ENCODE peak calls at places on chromosomes 11 and 22, in seven cellular contexts. One of them, this sample, is unnamed.

GRCh38 chr11:8089791-8090510 is 8.9 kb downstream of the TUB start:
- DNase-seq in tibial artery: peak; percentile 63
- DNase-seq in psoas muscle: no peak
- DNase-seq in CD4-positive, CD25-positive, alpha-beta regulatory T cell: no peak
- DNase-seq in PC-3: no peak
- DNase-seq in cardiac muscle cell: no peak
- DNase-seq in heart left ventricle: no peak
- DNase-seq in this sample: no peak

GRCh38 chr11:122170815-122171475 is 54.9 kb upstream of the BLID start:
- DNase-seq in cardiac muscle cell: peak; percentile 50
- DNase-seq in tibial artery: no peak
- DNase-seq in CD4-positive, CD25-positive, alpha-beta regulatory T cell: no peak
- DNase-seq in heart left ventricle: no peak
- DNase-seq in PC-3: peak; percentile 99
- DNase-seq in psoas muscle: no peak
- DNase-seq in this sample: no peak

GRCh38 chr22:45867906-45868555 is 108.9 kb downstream of the WNT7B start:
- DNase-seq in PC-3: no peak
- DNase-seq in heart left ventricle: peak; percentile 51
- DNase-seq in tibial artery: peak; percentile 24
- DNase-seq in psoas muscle: no peak
- DNase-seq in CD4-positive, CD25-positive, alpha-beta regulatory T cell: no peak
- DNase-seq in cardiac muscle cell: no peak
- DNase-seq in this sample: no peak

GRCh38 chr22:49894321-49895072 is 23.7 kb downstream of the ALG12 start:
- DNase-seq in PC-3: no peak
- DNase-seq in tibial artery: no peak
- DNase-seq in psoas muscle: no peak
- DNase-seq in CD4-positive, CD25-positive, alpha-beta regulatory T cell: no peak
- DNase-seq in heart left ventricle: no peak
- DNase-seq in cardiac muscle cell: no peak
- DNase-seq in this sample: no peak

GRCh38 chr22:42892571-42893316 is 35.7 kb upstream of the ARFGAP3 start:
- DNase-seq in heart left ventricle: no peak
- DNase-seq in tibial artery: no peak
- DNase-seq in psoas muscle: no peak
- DNase-seq in PC-3: no peak
- DNase-seq in cardiac muscle cell: no peak
- DNase-seq in CD4-positive, CD25-positive, alpha-beta regulatory T cell: no peak
- DNase-seq in this sample: peak; percentile 12

GRCh38 chr11:74819400-74819799 is 70.8 kb downstream of the RNF169 start:
- DNase-seq in psoas muscle: no peak
- DNase-seq in tibial artery: no peak
- DNase-seq in heart left ventricle: no peak
- DNase-seq in CD4-positive, CD25-positive, alpha-beta regulatory T cell: no peak
- DNase-seq in cardiac muscle cell: peak; percentile 36
- DNase-seq in PC-3: no peak
- DNase-seq in this sample: no peak

GRCh38 chr11:128465946-128466688 is 121.2 kb downstream of the ETS1 start:
- DNase-seq in PC-3: no peak
- DNase-seq in heart left ventricle: peak; percentile 63
- DNase-seq in tibial artery: peak; percentile 84
- DNase-seq in cardiac muscle cell: no peak
- DNase-seq in CD4-positive, CD25-positive, alpha-beta regulatory T cell: no peak
- DNase-seq in psoas muscle: no peak
- DNase-seq in this sample: no peak

GRCh38 chr22:39703890-39704658 is 133.5 kb downstream of the CACNA1I start:
- DNase-seq in PC-3: no peak
- DNase-seq in CD4-positive, CD25-positive, alpha-beta regulatory T cell: no peak
- DNase-seq in heart left ventricle: peak; percentile 67
- DNase-seq in psoas muscle: peak; percentile 93
- DNase-seq in tibial artery: no peak
- DNase-seq in cardiac muscle cell: peak; percentile 39
- DNase-seq in this sample: no peak

GRCh38 chr11:33402066-33402465 is 144.9 kb downstream of the HIPK3 start:
- DNase-seq in CD4-positive, CD25-positive, alpha-beta regulatory T cell: no peak
- DNase-seq in PC-3: no peak
- DNase-seq in cardiac muscle cell: peak; percentile 6
- DNase-seq in psoas muscle: no peak
- DNase-seq in tibial artery: no peak
- DNase-seq in heart left ventricle: no peak
- DNase-seq in this sample: no peak

GRCh38 chr11:96052921-96053631 is 129.2 kb upstream of the MTMR2 start:
- DNase-seq in CD4-positive, CD25-positive, alpha-beta regulatory T cell: no peak
- DNase-seq in PC-3: peak; percentile 71
- DNase-seq in heart left ventricle: no peak
- DNase-seq in psoas muscle: no peak
- DNase-seq in cardiac muscle cell: peak; percentile 51
- DNase-seq in tibial artery: no peak
- DNase-seq in this sample: no peak

GRCh38 chr11:96051820-96052219 is 127.9 kb upstream of the MTMR2 start:
- DNase-seq in PC-3: peak; percentile 39
- DNase-seq in tibial artery: no peak
- DNase-seq in CD4-positive, CD25-positive, alpha-beta regulatory T cell: no peak
- DNase-seq in heart left ventricle: no peak
- DNase-seq in cardiac muscle cell: no peak
- DNase-seq in psoas muscle: no peak
- DNase-seq in this sample: no peak

GRCh38 chr11:96054870-96055705 is 131.2 kb upstream of the MTMR2 start:
- DNase-seq in cardiac muscle cell: peak; percentile 70
- DNase-seq in PC-3: peak; percentile 77
- DNase-seq in CD4-positive, CD25-positive, alpha-beta regulatory T cell: no peak
- DNase-seq in heart left ventricle: no peak
- DNase-seq in psoas muscle: no peak
- DNase-seq in tibial artery: no peak
- DNase-seq in this sample: no peak

GRCh38 chr11:96056581-96056980 is 132.7 kb upstream of the MTMR2 start:
- DNase-seq in cardiac muscle cell: no peak
- DNase-seq in PC-3: no peak
- DNase-seq in tibial artery: no peak
- DNase-seq in heart left ventricle: no peak
- DNase-seq in CD4-positive, CD25-positive, alpha-beta regulatory T cell: no peak
- DNase-seq in psoas muscle: no peak
- DNase-seq in this sample: no peak

DNA sequence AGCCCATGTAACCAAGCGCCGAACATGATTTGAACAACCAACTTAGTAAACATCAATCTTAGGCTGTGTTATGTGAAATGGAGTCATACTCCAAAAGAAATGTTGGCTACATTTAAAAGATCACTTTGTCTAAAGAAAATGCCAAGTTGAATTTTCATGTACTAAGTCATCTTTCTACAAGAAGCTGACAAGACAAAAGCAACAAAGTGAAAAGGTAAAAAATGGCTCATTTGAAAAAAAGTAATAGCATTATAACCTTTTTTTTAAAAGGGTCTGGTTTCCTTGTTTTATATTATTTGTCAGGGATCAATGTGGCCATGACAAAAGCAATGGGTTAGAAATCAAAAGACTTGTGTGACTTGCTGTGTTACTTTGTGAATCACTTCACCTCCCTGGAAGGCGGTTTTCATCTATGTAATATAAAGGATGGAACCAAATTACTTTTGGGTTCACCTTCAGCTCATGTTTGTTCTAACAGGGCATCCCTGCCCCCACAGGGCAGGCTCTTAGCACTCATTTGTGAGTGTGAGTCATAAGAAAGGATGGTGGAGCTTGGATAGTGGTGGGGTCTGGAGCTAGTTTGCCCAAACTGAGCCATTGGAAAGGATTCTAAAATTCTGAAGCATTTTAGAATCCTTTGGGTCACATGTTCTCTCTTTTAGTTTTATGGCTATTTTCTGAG is 131.9 kb upstream of the MTMR2 start:
- DNase-seq in CD4-positive, CD25-positive, alpha-beta regulatory T cell: no peak
- DNase-seq in cardiac muscle cell: peak; percentile 60
- DNase-seq in heart left ventricle: no peak
- DNase-seq in tibial artery: no peak
- DNase-seq in psoas muscle: no peak
- DNase-seq in PC-3: peak; percentile 83
- DNase-seq in this sample: no peak
- H3K27ac ChIP-seq in CD4-positive, CD25-positive, alpha-beta regulatory T cell: no peak overlapping the region
- H3K27ac ChIP-seq in cardiac muscle cell: no peak overlapping the region
- H3K27ac ChIP-seq in heart left ventricle: no peak overlapping the region
- H3K27ac ChIP-seq in tibial artery: peak overlapping the region; percentile 67
- H3K27ac ChIP-seq in psoas muscle: no peak overlapping the region
- H3K27ac ChIP-seq in PC-3: peak overlapping the region; percentile 54
- H3K27ac ChIP-seq in this sample: no peak overlapping the region

DNA sequence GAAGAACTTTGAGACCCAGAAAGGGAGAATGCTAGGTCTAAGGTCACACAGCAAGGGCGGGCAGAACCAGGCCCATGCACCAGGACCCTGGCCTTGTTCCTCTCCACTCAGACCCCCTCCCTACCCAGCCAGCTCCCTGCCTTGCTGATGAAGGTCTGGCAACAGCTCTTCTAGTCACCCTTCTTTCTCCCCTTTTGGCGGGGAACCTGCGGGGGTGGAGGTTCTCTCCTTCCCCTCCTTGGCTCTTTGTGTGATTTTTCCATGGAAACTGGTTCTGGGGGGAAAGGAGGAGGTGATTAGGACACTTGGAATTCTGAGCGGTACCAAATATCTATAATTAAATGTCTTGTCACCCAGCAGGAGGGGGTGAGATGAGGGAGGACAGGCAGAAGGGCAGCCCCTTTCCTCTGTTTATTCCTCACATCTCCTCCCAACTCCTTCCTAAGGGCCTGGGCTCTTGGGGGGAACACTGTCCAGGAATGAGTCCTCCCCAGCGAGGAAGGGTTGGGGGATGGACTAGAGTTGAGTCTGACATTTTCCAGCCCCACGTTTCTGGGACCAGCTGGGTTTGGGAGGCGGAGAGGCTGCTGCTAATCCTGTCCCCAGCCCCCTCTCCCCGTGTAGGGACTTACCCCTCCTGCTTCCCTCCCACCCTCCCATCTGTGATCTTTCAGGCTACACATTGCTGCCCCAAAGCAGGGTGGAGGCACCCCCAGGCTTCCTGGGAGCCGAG is 7.4 kb downstream of the ARHGEF17 start:
- DNase-seq in tibial artery: no peak
- DNase-seq in psoas muscle: peak; percentile 29
- DNase-seq in PC-3: no peak
- DNase-seq in cardiac muscle cell: no peak
- DNase-seq in heart left ventricle: no peak
- DNase-seq in CD4-positive, CD25-positive, alpha-beta regulatory T cell: no peak
- DNase-seq in this sample: no peak
- H3K27ac ChIP-seq in tibial artery: peak overlapping the region; percentile 97
- H3K27ac ChIP-seq in psoas muscle: peak overlapping the region; percentile 36
- H3K27ac ChIP-seq in PC-3: no peak overlapping the region
- H3K27ac ChIP-seq in cardiac muscle cell: peak overlapping the region; percentile 97
- H3K27ac ChIP-seq in heart left ventricle: peak overlapping the region; percentile 95
- H3K27ac ChIP-seq in CD4-positive, CD25-positive, alpha-beta regulatory T cell: no peak overlapping the region
- H3K27ac ChIP-seq in this sample: peak overlapping the region; percentile 86

DNA sequence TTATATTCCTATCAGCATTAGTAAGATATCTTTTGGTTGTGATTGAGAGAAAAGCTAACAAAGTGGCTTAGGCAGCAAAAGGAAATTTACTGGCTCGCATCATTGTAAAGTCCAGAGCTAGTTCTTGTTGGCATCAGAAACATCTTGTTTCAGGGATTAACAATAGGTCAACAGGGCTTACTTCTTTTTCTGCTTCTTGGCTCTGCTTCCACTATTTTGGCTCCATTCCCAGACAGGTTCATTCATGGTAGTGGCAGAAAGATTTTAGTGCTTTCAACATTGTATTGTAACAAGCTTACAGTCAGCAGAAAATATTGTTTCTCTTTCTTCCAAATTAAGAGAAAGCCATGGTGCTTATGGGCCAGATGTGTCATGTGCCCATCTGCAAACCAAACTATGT is 315.7 kb downstream of the RAB38 start:
- DNase-seq in CD4-positive, CD25-positive, alpha-beta regulatory T cell: no peak
- DNase-seq in PC-3: peak; percentile 52
- DNase-seq in psoas muscle: no peak
- DNase-seq in tibial artery: no peak
- DNase-seq in cardiac muscle cell: no peak
- DNase-seq in heart left ventricle: no peak
- DNase-seq in this sample: no peak
- H3K27ac ChIP-seq in CD4-positive, CD25-positive, alpha-beta regulatory T cell: no peak overlapping the region
- H3K27ac ChIP-seq in PC-3: no peak overlapping the region
- H3K27ac ChIP-seq in psoas muscle: no peak overlapping the region
- H3K27ac ChIP-seq in tibial artery: no peak overlapping the region
- H3K27ac ChIP-seq in cardiac muscle cell: no peak overlapping the region
- H3K27ac ChIP-seq in heart left ventricle: no peak overlapping the region
- H3K27ac ChIP-seq in this sample: no peak overlapping the region

GRCh38 chr11:117039270-117039669 is 59.0 kb downstream of the SIK3 start:
- DNase-seq in cardiac muscle cell: no peak
- DNase-seq in heart left ventricle: no peak
- DNase-seq in psoas muscle: no peak
- DNase-seq in CD4-positive, CD25-positive, alpha-beta regulatory T cell: no peak
- DNase-seq in tibial artery: no peak
- DNase-seq in PC-3: no peak
- DNase-seq in this sample: no peak
- H3K27ac ChIP-seq in cardiac muscle cell: no peak overlapping the region
- H3K27ac ChIP-seq in heart left ventricle: no peak overlapping the region
- H3K27ac ChIP-seq in psoas muscle: no peak overlapping the region
- H3K27ac ChIP-seq in CD4-positive, CD25-positive, alpha-beta regulatory T cell: no peak overlapping the region
- H3K27ac ChIP-seq in tibial artery: no peak overlapping the region
- H3K27ac ChIP-seq in PC-3: no peak overlapping the region
- H3K27ac ChIP-seq in this sample: peak overlapping the region; percentile 54

DNA sequence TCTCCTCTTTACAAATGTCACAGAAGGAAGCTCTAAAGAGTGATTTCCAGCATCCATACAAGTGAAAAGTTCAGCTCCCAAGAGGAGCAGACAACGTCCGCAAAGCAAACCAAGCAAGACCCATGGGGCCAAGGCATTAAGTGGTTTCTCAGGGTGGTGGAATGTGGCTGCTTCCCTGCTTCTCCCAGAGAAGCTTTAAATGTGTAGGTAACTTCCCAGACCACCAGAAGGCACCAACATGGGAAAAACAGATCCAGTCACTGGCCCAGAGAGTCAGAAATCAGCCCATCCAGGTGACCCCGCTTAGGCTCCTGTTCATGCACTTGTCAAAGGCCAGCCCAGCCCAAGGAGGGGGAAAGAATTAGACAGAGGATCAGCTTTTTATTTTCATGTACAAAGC is 13.3 kb upstream of the PHF21A start:
- DNase-seq in psoas muscle: no peak
- DNase-seq in cardiac muscle cell: no peak
- DNase-seq in heart left ventricle: no peak
- DNase-seq in tibial artery: no peak
- DNase-seq in CD4-positive, CD25-positive, alpha-beta regulatory T cell: no peak
- DNase-seq in PC-3: no peak
- DNase-seq in this sample: no peak
- H3K27ac ChIP-seq in psoas muscle: no peak overlapping the region
- H3K27ac ChIP-seq in cardiac muscle cell: no peak overlapping the region
- H3K27ac ChIP-seq in heart left ventricle: no peak overlapping the region
- H3K27ac ChIP-seq in tibial artery: no peak overlapping the region
- H3K27ac ChIP-seq in CD4-positive, CD25-positive, alpha-beta regulatory T cell: no peak overlapping the region
- H3K27ac ChIP-seq in PC-3: no peak overlapping the region
- H3K27ac ChIP-seq in this sample: no peak overlapping the region